ENCODE peak calls at places on chromosomes 4 and X, in eight cellular contexts. One of them, this sample, is unnamed. For H3K4me1 and H3K9me3, the result is how much of the 10 kb centered on the place peaks cover.

GRCh38 chr4:173057906-173058305 is 110.7 kb upstream of the GALNT7 start:
- DNase-seq in neural progenitor cell: no peak
- DNase-seq in adipocyte: no peak
- DNase-seq in HCT116: no peak
- DNase-seq in cardiac muscle cell: no peak
- DNase-seq in transverse colon: no peak
- DNase-seq in neuronal stem cell: no peak
- DNase-seq in CD4-positive, CD25-positive, alpha-beta regulatory T cell: no peak
- DNase-seq in this sample: no peak

GRCh38 chr4:32032136-32032672 is 1312.0 kb downstream of the PCDH7 start:
- DNase-seq in transverse colon: no peak
- DNase-seq in HCT116: no peak
- DNase-seq in adipocyte: no peak
- DNase-seq in CD4-positive, CD25-positive, alpha-beta regulatory T cell: no peak
- DNase-seq in cardiac muscle cell: no peak
- DNase-seq in neural progenitor cell: no peak
- DNase-seq in neuronal stem cell: no peak
- DNase-seq in this sample: no peak

GRCh38 chr4:64545593-64545992 is 136.3 kb upstream of the TECRL start:
- DNase-seq in neural progenitor cell: no peak
- DNase-seq in neuronal stem cell: no peak
- DNase-seq in transverse colon: no peak
- DNase-seq in cardiac muscle cell: no peak
- DNase-seq in adipocyte: no peak
- DNase-seq in CD4-positive, CD25-positive, alpha-beta regulatory T cell: no peak
- DNase-seq in HCT116: no peak
- DNase-seq in this sample: no peak

GRCh38 chr4:10173754-10174749 is 57.5 kb upstream of the WDR1 start:
- DNase-seq in neural progenitor cell: no peak
- DNase-seq in transverse colon: peak
- DNase-seq in HCT116: no peak
- DNase-seq in adipocyte: no peak
- DNase-seq in neuronal stem cell: no peak
- DNase-seq in CD4-positive, CD25-positive, alpha-beta regulatory T cell: no peak
- DNase-seq in cardiac muscle cell: peak
- DNase-seq in this sample: no peak

GRCh38 chr4:81196126-81196650 is 18.8 kb downstream of the PRKG2 start:
- DNase-seq in neuronal stem cell: no peak
- DNase-seq in transverse colon: no peak
- DNase-seq in adipocyte: no peak
- DNase-seq in cardiac muscle cell: no peak
- DNase-seq in HCT116: no peak
- DNase-seq in CD4-positive, CD25-positive, alpha-beta regulatory T cell: no peak
- DNase-seq in neural progenitor cell: no peak
- DNase-seq in this sample: no peak

GRCh38 chr4:174080361-174080760 is 203.1 kb downstream of the FBXO8 start:
- DNase-seq in neuronal stem cell: no peak
- DNase-seq in transverse colon: no peak
- DNase-seq in cardiac muscle cell: no peak
- DNase-seq in neural progenitor cell: no peak
- DNase-seq in adipocyte: peak
- DNase-seq in CD4-positive, CD25-positive, alpha-beta regulatory T cell: no peak
- DNase-seq in HCT116: no peak
- DNase-seq in this sample: no peak

GRCh38 chr4:26622913-26623312 is 39.0 kb downstream of the TBC1D19 start:
- DNase-seq in HCT116: no peak
- DNase-seq in neuronal stem cell: no peak
- DNase-seq in CD4-positive, CD25-positive, alpha-beta regulatory T cell: no peak
- DNase-seq in neural progenitor cell: no peak
- DNase-seq in adipocyte: no peak
- DNase-seq in cardiac muscle cell: no peak
- DNase-seq in transverse colon: no peak
- DNase-seq in this sample: no peak

GRCh38 chrX:147953976-147954375 is 27.2 kb upstream of the FMR1NB start:
- DNase-seq in cardiac muscle cell: no peak
- DNase-seq in neural progenitor cell: no peak
- DNase-seq in neuronal stem cell: no peak
- DNase-seq in CD4-positive, CD25-positive, alpha-beta regulatory T cell: no peak
- DNase-seq in transverse colon: no peak
- DNase-seq in adipocyte: no peak
- DNase-seq in HCT116: no peak
- DNase-seq in this sample: no peak

GRCh38 chr4:95522682-95523410 is 25.9 kb downstream of the UNC5C start:
- DNase-seq in neural progenitor cell: no peak
- DNase-seq in CD4-positive, CD25-positive, alpha-beta regulatory T cell: no peak
- DNase-seq in HCT116: no peak
- DNase-seq in adipocyte: no peak
- DNase-seq in neuronal stem cell: no peak
- DNase-seq in cardiac muscle cell: no peak
- DNase-seq in transverse colon: no peak
- DNase-seq in this sample: no peak

GRCh38 chr4:52622564-52622963 is 36.5 kb downstream of the USP46 start:
- DNase-seq in cardiac muscle cell: no peak
- DNase-seq in neural progenitor cell: no peak
- DNase-seq in HCT116: no peak
- DNase-seq in CD4-positive, CD25-positive, alpha-beta regulatory T cell: no peak
- DNase-seq in transverse colon: no peak
- DNase-seq in adipocyte: no peak
- DNase-seq in neuronal stem cell: no peak
- DNase-seq in this sample: no peak

GRCh38 chr4:137648531-137648930 is 116.2 kb upstream of the PCDH18 start:
- DNase-seq in transverse colon: no peak
- DNase-seq in neuronal stem cell: no peak
- DNase-seq in neural progenitor cell: no peak
- DNase-seq in cardiac muscle cell: no peak
- DNase-seq in CD4-positive, CD25-positive, alpha-beta regulatory T cell: no peak
- DNase-seq in adipocyte: no peak
- DNase-seq in HCT116: no peak
- DNase-seq in this sample: no peak

GRCh38 chr4:121096629-121097028 is 24.3 kb upstream of the NDNF start:
- DNase-seq in transverse colon: no peak
- DNase-seq in neuronal stem cell: peak
- DNase-seq in neural progenitor cell: peak
- DNase-seq in HCT116: peak
- DNase-seq in adipocyte: peak
- DNase-seq in CD4-positive, CD25-positive, alpha-beta regulatory T cell: no peak
- DNase-seq in cardiac muscle cell: peak
- DNase-seq in this sample: no peak

GRCh38 chrX:18348047-18348446 is 6.4 kb downstream of the SCML2 start:
- DNase-seq in neural progenitor cell: no peak
- DNase-seq in HCT116: no peak
- DNase-seq in CD4-positive, CD25-positive, alpha-beta regulatory T cell: no peak
- DNase-seq in cardiac muscle cell: no peak
- DNase-seq in neuronal stem cell: no peak
- DNase-seq in transverse colon: no peak
- DNase-seq in adipocyte: peak
- DNase-seq in this sample: no peak

GRCh38 chr4:186204103-186204559 is 12.8 kb downstream of the CYP4V2 start:
- DNase-seq in transverse colon: peak
- DNase-seq in HCT116: peak
- DNase-seq in cardiac muscle cell: no peak
- DNase-seq in adipocyte: no peak
- DNase-seq in neuronal stem cell: no peak
- DNase-seq in neural progenitor cell: no peak
- DNase-seq in CD4-positive, CD25-positive, alpha-beta regulatory T cell: peak
- DNase-seq in this sample: no peak

GRCh38 chr4:1472148-1472797 is 66.0 kb upstream of the NKX1-1 start:
- DNase-seq in cardiac muscle cell: no peak
- DNase-seq in HCT116: no peak
- DNase-seq in CD4-positive, CD25-positive, alpha-beta regulatory T cell: no peak
- DNase-seq in neuronal stem cell: no peak
- DNase-seq in adipocyte: no peak
- DNase-seq in transverse colon: peak
- DNase-seq in neural progenitor cell: no peak
- DNase-seq in this sample: no peak

GRCh38 chr4:87574996-87575395 is 33.3 kb upstream of the DSPP start:
- DNase-seq in HCT116: no peak
- DNase-seq in adipocyte: peak
- DNase-seq in neural progenitor cell: no peak
- DNase-seq in cardiac muscle cell: no peak
- DNase-seq in neuronal stem cell: no peak
- DNase-seq in CD4-positive, CD25-positive, alpha-beta regulatory T cell: no peak
- DNase-seq in transverse colon: no peak
- DNase-seq in this sample: no peak

GRCh38 chrX:34918856-34919255 is 23.7 kb upstream of the FAM47B start:
- DNase-seq in cardiac muscle cell: peak
- DNase-seq in neural progenitor cell: peak
- DNase-seq in neuronal stem cell: peak
- DNase-seq in CD4-positive, CD25-positive, alpha-beta regulatory T cell: no peak
- DNase-seq in HCT116: no peak
- DNase-seq in transverse colon: no peak
- DNase-seq in adipocyte: peak
- DNase-seq in this sample: no peak

DNA sequence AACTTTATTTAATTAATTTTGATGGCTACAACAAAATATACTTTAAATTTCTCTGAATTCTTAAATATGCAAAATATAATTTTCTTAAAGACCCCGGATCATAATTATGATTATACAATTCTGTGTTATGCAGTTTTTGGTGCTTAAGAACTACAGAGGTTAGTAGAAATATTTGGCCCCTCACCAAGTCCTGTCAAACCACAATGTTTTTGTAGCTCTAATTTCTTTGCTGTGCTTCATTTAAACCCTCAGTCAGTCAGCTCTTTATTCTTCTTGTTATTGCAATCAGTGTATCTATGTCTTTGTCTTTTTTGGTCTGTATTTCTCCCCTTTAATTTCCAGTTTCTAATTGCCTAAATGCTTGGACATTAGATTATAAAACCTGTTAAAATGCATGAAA is 186.1 kb downstream of the CAMK2D start:
- DNase-seq in transverse colon: no peak
- DNase-seq in neuronal stem cell: no peak
- DNase-seq in cardiac muscle cell: no peak
- DNase-seq in neural progenitor cell: no peak
- DNase-seq in adipocyte: peak
- DNase-seq in CD4-positive, CD25-positive, alpha-beta regulatory T cell: no peak
- DNase-seq in HCT116: no peak
- DNase-seq in this sample: no peak
- H3K4me1 ChIP-seq in transverse colon: under half
- H3K4me1 ChIP-seq in neuronal stem cell: under half
- H3K4me1 ChIP-seq in cardiac muscle cell: under half
- H3K4me1 ChIP-seq in neural progenitor cell: under half
- H3K4me1 ChIP-seq in adipocyte: under half
- H3K4me1 ChIP-seq in CD4-positive, CD25-positive, alpha-beta regulatory T cell: under half
- H3K4me1 ChIP-seq in HCT116: under half
- H3K4me1 ChIP-seq in this sample: under half

GRCh38 chr4:76588268-76588667 is 153.2 kb downstream of the SHROOM3 start:
- DNase-seq in transverse colon: no peak
- DNase-seq in neural progenitor cell: peak
- DNase-seq in neuronal stem cell: peak
- DNase-seq in HCT116: no peak
- DNase-seq in cardiac muscle cell: no peak
- DNase-seq in CD4-positive, CD25-positive, alpha-beta regulatory T cell: no peak
- DNase-seq in adipocyte: no peak
- DNase-seq in this sample: no peak

GRCh38 chr4:76589872-76590846 is 155.1 kb downstream of the SHROOM3 start:
- DNase-seq in adipocyte: peak
- DNase-seq in transverse colon: peak
- DNase-seq in HCT116: peak
- DNase-seq in cardiac muscle cell: peak
- DNase-seq in neural progenitor cell: peak
- DNase-seq in CD4-positive, CD25-positive, alpha-beta regulatory T cell: no peak
- DNase-seq in neuronal stem cell: peak
- DNase-seq in this sample: no peak

GRCh38 chr4:76590847-76591281 is 155.8 kb downstream of the SHROOM3 start:
- DNase-seq in cardiac muscle cell: no peak
- DNase-seq in CD4-positive, CD25-positive, alpha-beta regulatory T cell: no peak
- DNase-seq in neuronal stem cell: no peak
- DNase-seq in transverse colon: no peak
- DNase-seq in neural progenitor cell: no peak
- DNase-seq in HCT116: no peak
- DNase-seq in adipocyte: peak
- DNase-seq in this sample: no peak

GRCh38 chr4:76591992-76592391 is 157.0 kb downstream of the SHROOM3 start:
- DNase-seq in CD4-positive, CD25-positive, alpha-beta regulatory T cell: no peak
- DNase-seq in transverse colon: no peak
- DNase-seq in HCT116: no peak
- DNase-seq in neuronal stem cell: no peak
- DNase-seq in neural progenitor cell: no peak
- DNase-seq in cardiac muscle cell: no peak
- DNase-seq in adipocyte: no peak
- DNase-seq in this sample: no peak

DNA sequence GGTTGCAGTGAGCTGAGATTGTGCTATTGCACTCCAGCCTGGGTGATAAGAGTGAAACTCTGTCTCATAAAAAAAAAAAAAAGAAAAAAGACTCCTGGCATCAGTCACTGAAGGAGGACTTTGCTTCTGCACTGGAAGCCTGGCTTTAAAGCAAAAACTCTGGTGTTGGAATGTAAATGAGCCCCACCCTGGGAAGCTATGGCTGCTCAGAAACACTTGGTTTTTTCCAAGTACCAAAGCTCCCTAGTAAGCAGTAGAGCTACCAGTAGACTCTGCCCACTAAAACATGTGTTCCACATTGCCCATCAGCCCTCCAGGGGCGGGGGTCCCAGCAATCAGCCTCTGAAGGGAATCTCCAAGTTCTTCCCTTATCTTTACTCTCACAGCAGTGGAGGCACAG is 154.4 kb downstream of the SHROOM3 start:
- DNase-seq in neuronal stem cell: no peak
- DNase-seq in adipocyte: peak
- DNase-seq in CD4-positive, CD25-positive, alpha-beta regulatory T cell: no peak
- DNase-seq in cardiac muscle cell: no peak
- DNase-seq in neural progenitor cell: peak
- DNase-seq in transverse colon: peak
- DNase-seq in HCT116: no peak
- DNase-seq in this sample: no peak
- H3K4me3 ChIP-seq in neuronal stem cell: no peak
- H3K4me3 ChIP-seq in adipocyte: no peak
- H3K4me3 ChIP-seq in CD4-positive, CD25-positive, alpha-beta regulatory T cell: no peak
- H3K4me3 ChIP-seq in cardiac muscle cell: no peak
- H3K4me3 ChIP-seq in neural progenitor cell: no peak
- H3K4me3 ChIP-seq in transverse colon: peak
- H3K4me3 ChIP-seq in HCT116: no peak
- H3K4me3 ChIP-seq in this sample: no peak

GRCh38 chr4:149604827-149605226 is 210.8 kb downstream of the IQCM start:
- DNase-seq in neural progenitor cell: no peak
- DNase-seq in neuronal stem cell: no peak
- DNase-seq in adipocyte: no peak
- DNase-seq in HCT116: no peak
- DNase-seq in CD4-positive, CD25-positive, alpha-beta regulatory T cell: no peak
- DNase-seq in transverse colon: no peak
- DNase-seq in cardiac muscle cell: no peak
- DNase-seq in this sample: no peak
- H3K9me3 ChIP-seq in neural progenitor cell: under half
- H3K9me3 ChIP-seq in neuronal stem cell: under half
- H3K9me3 ChIP-seq in adipocyte: under half
- H3K9me3 ChIP-seq in HCT116: under half
- H3K9me3 ChIP-seq in CD4-positive, CD25-positive, alpha-beta regulatory T cell: under half
- H3K9me3 ChIP-seq in transverse colon: under half
- H3K9me3 ChIP-seq in cardiac muscle cell: under half
- H3K9me3 ChIP-seq in this sample: under half

DNA sequence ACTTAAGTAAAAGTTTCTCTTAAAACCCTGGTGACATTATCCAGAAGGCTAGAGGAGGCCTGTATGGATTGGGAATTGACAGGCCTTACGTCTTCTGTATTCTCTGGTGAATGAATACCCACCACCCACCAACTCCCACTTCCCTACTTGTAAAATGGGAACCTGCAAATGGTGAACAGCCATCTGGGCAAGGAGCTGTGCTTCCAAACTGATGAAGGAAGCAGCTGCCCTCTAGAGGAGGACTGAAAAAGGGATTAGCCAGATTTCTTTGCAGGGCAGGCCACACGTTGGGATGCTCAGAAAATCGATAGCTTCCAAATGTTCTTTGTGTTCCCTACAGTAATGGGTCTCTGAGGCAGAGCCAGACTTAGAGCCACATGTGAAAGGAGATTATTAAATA is 39.3 kb upstream of the LPAR4 start:
- DNase-seq in HCT116: no peak
- DNase-seq in neural progenitor cell: peak
- DNase-seq in adipocyte: peak
- DNase-seq in CD4-positive, CD25-positive, alpha-beta regulatory T cell: no peak
- DNase-seq in neuronal stem cell: no peak
- DNase-seq in transverse colon: peak
- DNase-seq in cardiac muscle cell: peak
- DNase-seq in this sample: peak
- H3K4me1 ChIP-seq in HCT116: under half
- H3K4me1 ChIP-seq in neural progenitor cell: under half
- H3K4me1 ChIP-seq in adipocyte: under half
- H3K4me1 ChIP-seq in CD4-positive, CD25-positive, alpha-beta regulatory T cell: under half
- H3K4me1 ChIP-seq in neuronal stem cell: under half
- H3K4me1 ChIP-seq in transverse colon: under half
- H3K4me1 ChIP-seq in cardiac muscle cell: under half
- H3K4me1 ChIP-seq in this sample: under half

This sample was measured in Panc1.